ENCODE peak calls at places on chromosomes 3 and 15, in ten cellular contexts. N, P, Z, H, K, L, S, D, U and F are unnamed samples.
A peak's percentile ranks its signal among the peaks of the same experiment; 100 is the strongest.

GRCh38 chr15:70867911-70868467 is 14.0 kb upstream of the LARP6 start:
- DNase-seq in N (peak; percentile 93), P (no peak), Z (no peak), H (no peak), K (no peak), L (no peak), S (no peak), D (no peak), U (no peak), F (no peak)

GRCh38 chr15:45143056-45143455 is 13.3 kb downstream of the DUOX1 start:
- DNase-seq in N (no peak), P (no peak), Z (no peak), H (no peak), K (no peak), L (no peak), S (no peak), D (no peak), U (no peak), F (no peak)

GRCh38 chr3:125480656-125481374 is 39.2 kb downstream of the SNX4 start:
- DNase-seq in N (peak; percentile 76), P (no peak), Z (no peak), H (no peak), K (no peak), L (no peak), S (no peak), D (no peak), U (peak; percentile 52), F (no peak)

GRCh38 chr15:68815598-68815997 is 5.1 kb downstream of the ANP32A start:
- DNase-seq in N (no peak), P (no peak), Z (no peak), H (no peak), K (no peak), L (peak; percentile 54), S (no peak), D (no peak), U (no peak), F (no peak)

GRCh38 chr15:41936155-41936554 is 36.2 kb downstream of the EHD4 start:
- DNase-seq in N (no peak), P (no peak), Z (no peak), H (no peak), K (no peak), L (no peak), S (no peak), D (no peak), U (no peak), F (no peak)

GRCh38 chr15:57607570-57608000 is 15.9 kb downstream of the MYZAP start:
- DNase-seq in N (peak; percentile 67), P (peak; percentile 24), Z (no peak), H (peak; percentile 75), K (no peak), L (no peak), S (no peak), D (no peak), U (peak; percentile 6), F (no peak)

GRCh38 chr15:34837246-34838016 is 42.1 kb upstream of the ACTC1 start:
- DNase-seq in N (peak; percentile 64), P (peak; percentile 89), Z (no peak), H (peak; percentile 71), K (no peak), L (no peak), S (no peak), D (no peak), U (peak; percentile 54), F (no peak)

GRCh38 chr15:25095179-25095578 is 140.4 kb downstream of the SNRPN start:
- DNase-seq in N (no peak), P (no peak), Z (no peak), H (no peak), K (no peak), L (no peak), S (no peak), D (no peak), U (no peak), F (no peak)

GRCh38 chr15:90530250-90531051 is 728 bp downstream of the CRTC3 start:
- DNase-seq in N (peak; percentile 38), P (peak; percentile 22), Z (peak; percentile 39), H (peak; percentile 87), K (peak; percentile 30), L (peak; percentile 26), S (peak; percentile 55), D (peak; percentile 31), U (no peak), F (no peak)

GRCh38 chr3:128727996-128728395 is 2.0 kb downstream of the RAB7A start:
- DNase-seq in N (no peak), P (no peak), Z (no peak), H (no peak), K (no peak), L (no peak), S (no peak), D (no peak), U (no peak), F (no peak)

GRCh38 chr3:97979610-97980009 is 7.4 kb upstream of the RIOX2 start:
- DNase-seq in N (no peak), P (no peak), Z (no peak), H (no peak), K (no peak), L (no peak), S (peak; percentile 27), D (no peak), U (no peak), F (no peak)

GRCh38 chr3:81500039-81500438 is 261.4 kb downstream of the GBE1 start:
- DNase-seq in N (no peak), P (no peak), Z (no peak), H (no peak), K (no peak), L (no peak), S (no peak), D (no peak), U (no peak), F (no peak)

GRCh38 chr3:32703491-32703968 is 18.5 kb downstream of the CNOT10 start:
- DNase-seq in N (peak; percentile 29), P (peak; percentile 7), Z (no peak), H (no peak), K (no peak), L (no peak), S (no peak), D (no peak), U (no peak), F (no peak)

GRCh38 chr3:30596161-30596560 is 10.2 kb upstream of the TGFBR2 start:
- DNase-seq in N (no peak), P (no peak), Z (no peak), H (no peak), K (no peak), L (no peak), S (no peak), D (no peak), U (no peak), F (no peak)

GRCh38 chr3:120636790-120637401 is 40.8 kb downstream of the NDUFB4 start:
- DNase-seq in N (no peak), P (no peak), Z (no peak), H (no peak), K (no peak), L (no peak), S (no peak), D (no peak), U (no peak), F (no peak)

GRCh38 chr15:73338058-73338457 is 30.7 kb downstream of the HCN4 start:
- DNase-seq in N (no peak), P (no peak), Z (no peak), H (no peak), K (no peak), L (no peak), S (no peak), D (no peak), U (no peak), F (no peak)

GRCh38 chr15:34241376-34242350 is 16.8 kb downstream of the EMC4 start:
- DNase-seq in N (peak; percentile 70), P (peak; percentile 53), Z (no peak), H (no peak), K (no peak), L (peak; percentile 40), S (peak; percentile 43), D (peak; percentile 21), U (peak; percentile 19), F (no peak)

GRCh38 chr3:23859012-23859743 is 53.4 kb downstream of the UBE2E1 start:
- DNase-seq in N (peak; percentile 25), P (no peak), Z (no peak), H (no peak), K (no peak), L (no peak), S (no peak), D (no peak), U (no peak), F (no peak)

GRCh38 chr3:194536883-194537637 is 50.3 kb upstream of the ATP13A3 start:
- DNase-seq in N (no peak), P (peak; percentile 58), Z (no peak), H (peak; percentile 81), K (no peak), L (no peak), S (no peak), D (no peak), U (no peak), F (no peak)

GRCh38 chr15:67018026-67018425 is 47.4 kb upstream of the SMAD3 start:
- DNase-seq in N (no peak), P (no peak), Z (no peak), H (no peak), K (no peak), L (no peak), S (no peak), D (no peak), U (no peak), F (no peak)

GRCh38 chr15:64902863-64903262 is 8.8 kb upstream of the ANKDD1A start:
- DNase-seq in N (peak; percentile 29), P (no peak), Z (no peak), H (peak; percentile 4), K (no peak), L (no peak), S (no peak), D (no peak), U (no peak), F (no peak)

GRCh38 chr3:107432013-107432515 is 54.8 kb downstream of the CCDC54 start:
- DNase-seq in N (peak; percentile 21), P (no peak), Z (no peak), H (no peak), K (no peak), L (no peak), S (peak; percentile 29), D (no peak), U (no peak), F (no peak)

GRCh38 chr3:121330586-121330985 is 215.2 kb downstream of the POLQ start:
- DNase-seq in N (no peak), P (no peak), Z (no peak), H (no peak), K (no peak), L (no peak), S (no peak), D (no peak), U (no peak), F (no peak)

GRCh38 chr3:127289646-127290575 is 2.1 kb upstream of the PRR20G start:
- DNase-seq in N (no peak), P (no peak), Z (no peak), H (no peak), K (no peak), L (no peak), S (no peak), D (no peak), U (no peak), F (no peak)

GRCh38 chr3:61986473-61986872 is 386.9 kb downstream of the FEZF2 start:
- DNase-seq in N (no peak), P (no peak), Z (no peak), H (no peak), K (no peak), L (no peak), S (no peak), D (no peak), U (no peak), F (no peak)

GRCh38 chr3:187798126-187798525 is 52.9 kb upstream of the BCL6 start:
- DNase-seq in N (no peak), P (no peak), Z (no peak), H (no peak), K (no peak), L (peak; percentile 27), S (no peak), D (no peak), U (no peak), F (no peak)

GRCh38 chr3:184525337-184526157 is 36.0 kb upstream of the EPHB3 start:
- DNase-seq in N (no peak), P (no peak), Z (no peak), H (peak; percentile 71), K (no peak), L (no peak), S (peak; percentile 65), D (no peak), U (no peak), F (no peak)

GRCh38 chr3:183281126-183281797 is 28.2 kb downstream of the B3GNT5 start:
- DNase-seq in N (no peak), P (no peak), Z (no peak), H (no peak), K (no peak), L (no peak), S (no peak), D (no peak), U (no peak), F (no peak)